ENCODE peak calls at places on chromosomes 7 and 10, in five cellular contexts. One of them, this sample, is unnamed.

GRCh38 chr10:77457266-77457665 is 180.3 kb downstream of the KCNMA1 start:
- DNase-seq in GM12865: no peak
- DNase-seq in NCI-H1105: no peak
- DNase-seq in neural progenitor cell: no peak
- DNase-seq in activated CD4-positive, alpha-beta T cell treated with anti-CD3 and anti-CD28 coated beads, Interleukin-2, amount 10 ng/mL, durations not matched to agents 7 days and 5 days: no peak
- DNase-seq in this sample: no peak

GRCh38 chr10:102347236-102347828 is 48.2 kb upstream of the NFKB2 start:
- DNase-seq in neural progenitor cell: peak
- DNase-seq in activated CD4-positive, alpha-beta T cell treated with anti-CD3 and anti-CD28 coated beads, Interleukin-2, amount 10 ng/mL, durations not matched to agents 7 days and 5 days: peak
- DNase-seq in NCI-H1105: no peak
- DNase-seq in GM12865: peak
- DNase-seq in this sample: peak

GRCh38 chr7:70134029-70134445 is 535.8 kb downstream of the AUTS2 start:
- DNase-seq in GM12865: no peak
- DNase-seq in NCI-H1105: peak
- DNase-seq in activated CD4-positive, alpha-beta T cell treated with anti-CD3 and anti-CD28 coated beads, Interleukin-2, amount 10 ng/mL, durations not matched to agents 7 days and 5 days: no peak
- DNase-seq in neural progenitor cell: no peak
- DNase-seq in this sample: peak

GRCh38 chr7:38068461-38068860 is 109.6 kb upstream of the STARD3NL start:
- DNase-seq in activated CD4-positive, alpha-beta T cell treated with anti-CD3 and anti-CD28 coated beads, Interleukin-2, amount 10 ng/mL, durations not matched to agents 7 days and 5 days: no peak
- DNase-seq in neural progenitor cell: no peak
- DNase-seq in GM12865: no peak
- DNase-seq in NCI-H1105: no peak
- DNase-seq in this sample: no peak

GRCh38 chr7:151248191-151249033 is at the start of gene SMARCD3:
- DNase-seq in GM12865: no peak
- DNase-seq in NCI-H1105: peak
- DNase-seq in neural progenitor cell: peak
- DNase-seq in activated CD4-positive, alpha-beta T cell treated with anti-CD3 and anti-CD28 coated beads, Interleukin-2, amount 10 ng/mL, durations not matched to agents 7 days and 5 days: no peak
- DNase-seq in this sample: peak

GRCh38 chr7:126690848-126691751 is 561.6 kb downstream of the GRM8 start:
- DNase-seq in NCI-H1105: no peak
- DNase-seq in GM12865: no peak
- DNase-seq in activated CD4-positive, alpha-beta T cell treated with anti-CD3 and anti-CD28 coated beads, Interleukin-2, amount 10 ng/mL, durations not matched to agents 7 days and 5 days: no peak
- DNase-seq in neural progenitor cell: peak
- DNase-seq in this sample: no peak

GRCh38 chr10:106513328-106513727 is 651.2 kb downstream of the SORCS1 start:
- DNase-seq in activated CD4-positive, alpha-beta T cell treated with anti-CD3 and anti-CD28 coated beads, Interleukin-2, amount 10 ng/mL, durations not matched to agents 7 days and 5 days: no peak
- DNase-seq in GM12865: no peak
- DNase-seq in NCI-H1105: no peak
- DNase-seq in neural progenitor cell: no peak
- DNase-seq in this sample: no peak

GRCh38 chr7:66847879-66848810 is 72.9 kb upstream of the TMEM248 start:
- DNase-seq in GM12865: no peak
- DNase-seq in activated CD4-positive, alpha-beta T cell treated with anti-CD3 and anti-CD28 coated beads, Interleukin-2, amount 10 ng/mL, durations not matched to agents 7 days and 5 days: no peak
- DNase-seq in NCI-H1105: no peak
- DNase-seq in neural progenitor cell: peak
- DNase-seq in this sample: no peak

GRCh38 chr7:105808703-105809590 is 67.5 kb downstream of the ATXN7L1 start:
- DNase-seq in GM12865: peak
- DNase-seq in NCI-H1105: no peak
- DNase-seq in activated CD4-positive, alpha-beta T cell treated with anti-CD3 and anti-CD28 coated beads, Interleukin-2, amount 10 ng/mL, durations not matched to agents 7 days and 5 days: peak
- DNase-seq in neural progenitor cell: no peak
- DNase-seq in this sample: no peak

GRCh38 chr7:158029431-158029938 is 558.1 kb downstream of the PTPRN2 start:
- DNase-seq in activated CD4-positive, alpha-beta T cell treated with anti-CD3 and anti-CD28 coated beads, Interleukin-2, amount 10 ng/mL, durations not matched to agents 7 days and 5 days: no peak
- DNase-seq in NCI-H1105: no peak
- DNase-seq in GM12865: no peak
- DNase-seq in neural progenitor cell: no peak
- DNase-seq in this sample: no peak

GRCh38 chr10:48655426-48656240 is 29.0 kb upstream of the WDFY4 start:
- DNase-seq in GM12865: no peak
- DNase-seq in NCI-H1105: no peak
- DNase-seq in activated CD4-positive, alpha-beta T cell treated with anti-CD3 and anti-CD28 coated beads, Interleukin-2, amount 10 ng/mL, durations not matched to agents 7 days and 5 days: no peak
- DNase-seq in neural progenitor cell: no peak
- DNase-seq in this sample: peak

GRCh38 chr7:122652851-122653250 is 46.1 kb downstream of the RNF133 start:
- DNase-seq in NCI-H1105: no peak
- DNase-seq in activated CD4-positive, alpha-beta T cell treated with anti-CD3 and anti-CD28 coated beads, Interleukin-2, amount 10 ng/mL, durations not matched to agents 7 days and 5 days: no peak
- DNase-seq in neural progenitor cell: no peak
- DNase-seq in GM12865: no peak
- DNase-seq in this sample: no peak

GRCh38 chr7:22355620-22356009 is 1.3 kb downstream of the RAPGEF5 start:
- DNase-seq in GM12865: no peak
- DNase-seq in neural progenitor cell: no peak
- DNase-seq in activated CD4-positive, alpha-beta T cell treated with anti-CD3 and anti-CD28 coated beads, Interleukin-2, amount 10 ng/mL, durations not matched to agents 7 days and 5 days: no peak
- DNase-seq in NCI-H1105: no peak
- DNase-seq in this sample: no peak

GRCh38 chr7:18421297-18422004 is 74.1 kb upstream of the HDAC9 start:
- DNase-seq in neural progenitor cell: peak
- DNase-seq in activated CD4-positive, alpha-beta T cell treated with anti-CD3 and anti-CD28 coated beads, Interleukin-2, amount 10 ng/mL, durations not matched to agents 7 days and 5 days: no peak
- DNase-seq in GM12865: peak
- DNase-seq in NCI-H1105: no peak
- DNase-seq in this sample: no peak

GRCh38 chr7:82085116-82085515 is 315.3 kb upstream of the HGF start:
- DNase-seq in GM12865: no peak
- DNase-seq in activated CD4-positive, alpha-beta T cell treated with anti-CD3 and anti-CD28 coated beads, Interleukin-2, amount 10 ng/mL, durations not matched to agents 7 days and 5 days: no peak
- DNase-seq in NCI-H1105: no peak
- DNase-seq in neural progenitor cell: no peak
- DNase-seq in this sample: no peak

GRCh38 chr7:132548489-132549078 is 27.7 kb downstream of the PLXNA4 start:
- DNase-seq in neural progenitor cell: no peak
- DNase-seq in activated CD4-positive, alpha-beta T cell treated with anti-CD3 and anti-CD28 coated beads, Interleukin-2, amount 10 ng/mL, durations not matched to agents 7 days and 5 days: no peak
- DNase-seq in NCI-H1105: no peak
- DNase-seq in GM12865: no peak
- DNase-seq in this sample: no peak

GRCh38 chr10:123367181-123367580 is 213.0 kb downstream of the BUB3 start:
- DNase-seq in GM12865: no peak
- DNase-seq in activated CD4-positive, alpha-beta T cell treated with anti-CD3 and anti-CD28 coated beads, Interleukin-2, amount 10 ng/mL, durations not matched to agents 7 days and 5 days: no peak
- DNase-seq in neural progenitor cell: no peak
- DNase-seq in NCI-H1105: no peak
- DNase-seq in this sample: no peak

GRCh38 chr10:30371954-30372353 is 22.9 kb upstream of the MTPAP start:
- DNase-seq in NCI-H1105: no peak
- DNase-seq in neural progenitor cell: no peak
- DNase-seq in activated CD4-positive, alpha-beta T cell treated with anti-CD3 and anti-CD28 coated beads, Interleukin-2, amount 10 ng/mL, durations not matched to agents 7 days and 5 days: no peak
- DNase-seq in GM12865: no peak
- DNase-seq in this sample: no peak

GRCh38 chr7:19754521-19755116 is 18.8 kb downstream of the TMEM196 start:
- DNase-seq in NCI-H1105: peak
- DNase-seq in GM12865: peak
- DNase-seq in neural progenitor cell: peak
- DNase-seq in activated CD4-positive, alpha-beta T cell treated with anti-CD3 and anti-CD28 coated beads, Interleukin-2, amount 10 ng/mL, durations not matched to agents 7 days and 5 days: no peak
- DNase-seq in this sample: no peak

GRCh38 chr7:102875700-102876192 is 37.1 kb upstream of the LRRC17 start:
- DNase-seq in activated CD4-positive, alpha-beta T cell treated with anti-CD3 and anti-CD28 coated beads, Interleukin-2, amount 10 ng/mL, durations not matched to agents 7 days and 5 days: peak
- DNase-seq in neural progenitor cell: no peak
- DNase-seq in NCI-H1105: no peak
- DNase-seq in GM12865: no peak
- DNase-seq in this sample: no peak

GRCh38 chr7:50221028-50221427 is 83.5 kb upstream of the IKZF1 start:
- DNase-seq in activated CD4-positive, alpha-beta T cell treated with anti-CD3 and anti-CD28 coated beads, Interleukin-2, amount 10 ng/mL, durations not matched to agents 7 days and 5 days: no peak
- DNase-seq in NCI-H1105: no peak
- DNase-seq in GM12865: no peak
- DNase-seq in neural progenitor cell: no peak
- DNase-seq in this sample: no peak

GRCh38 chr7:138698281-138698680 is 2.9 kb downstream of the SVOPL start:
- DNase-seq in GM12865: no peak
- DNase-seq in neural progenitor cell: no peak
- DNase-seq in NCI-H1105: no peak
- DNase-seq in activated CD4-positive, alpha-beta T cell treated with anti-CD3 and anti-CD28 coated beads, Interleukin-2, amount 10 ng/mL, durations not matched to agents 7 days and 5 days: no peak
- DNase-seq in this sample: no peak

GRCh38 chr10:132521466-132522102 is 16.0 kb upstream of the INPP5A start:
- DNase-seq in activated CD4-positive, alpha-beta T cell treated with anti-CD3 and anti-CD28 coated beads, Interleukin-2, amount 10 ng/mL, durations not matched to agents 7 days and 5 days: no peak
- DNase-seq in GM12865: no peak
- DNase-seq in neural progenitor cell: no peak
- DNase-seq in NCI-H1105: no peak
- DNase-seq in this sample: no peak

GRCh38 chr7:142355328-142355727 is 97.5 kb upstream of the PRSS58 start:
- DNase-seq in activated CD4-positive, alpha-beta T cell treated with anti-CD3 and anti-CD28 coated beads, Interleukin-2, amount 10 ng/mL, durations not matched to agents 7 days and 5 days: no peak
- DNase-seq in GM12865: no peak
- DNase-seq in NCI-H1105: no peak
- DNase-seq in neural progenitor cell: no peak
- DNase-seq in this sample: no peak

GRCh38 chr7:102454423-102454822 is 10.2 kb downstream of the ALKBH4 start:
- DNase-seq in NCI-H1105: no peak
- DNase-seq in activated CD4-positive, alpha-beta T cell treated with anti-CD3 and anti-CD28 coated beads, Interleukin-2, amount 10 ng/mL, durations not matched to agents 7 days and 5 days: no peak
- DNase-seq in neural progenitor cell: no peak
- DNase-seq in GM12865: no peak
- DNase-seq in this sample: no peak

GRCh38 chr7:44187636-44188416 is 1.4 kb downstream of the GCK start:
- DNase-seq in GM12865: no peak
- DNase-seq in neural progenitor cell: no peak
- DNase-seq in activated CD4-positive, alpha-beta T cell treated with anti-CD3 and anti-CD28 coated beads, Interleukin-2, amount 10 ng/mL, durations not matched to agents 7 days and 5 days: no peak
- DNase-seq in NCI-H1105: no peak
- DNase-seq in this sample: no peak

GRCh38 chr7:159067870-159068787 is 76.5 kb downstream of the VIPR2 start:
- DNase-seq in GM12865: no peak
- DNase-seq in activated CD4-positive, alpha-beta T cell treated with anti-CD3 and anti-CD28 coated beads, Interleukin-2, amount 10 ng/mL, durations not matched to agents 7 days and 5 days: no peak
- DNase-seq in NCI-H1105: no peak
- DNase-seq in neural progenitor cell: no peak
- DNase-seq in this sample: no peak

This sample was measured in glutamatergic neuron.